ENCODE peak calls at places on chromosomes 12 and 14, in five cellular contexts. One of them, this sample, is unnamed.

GRCh38 chr14:71711619-71712018 is 220.6 kb upstream of the RGS6 start:
- DNase-seq in iPS DF 6.9: no peak
- DNase-seq in central memory CD4-positive, alpha-beta T cell: no peak
- DNase-seq in ovary: no peak
- DNase-seq in T-helper 1 cell: no peak
- DNase-seq in this sample: no peak

GRCh38 chr14:99156026-99156425 is 116.0 kb downstream of the BCL11B start:
- DNase-seq in ovary: no peak
- DNase-seq in T-helper 1 cell: no peak
- DNase-seq in central memory CD4-positive, alpha-beta T cell: no peak
- DNase-seq in iPS DF 6.9: no peak
- DNase-seq in this sample: no peak

GRCh38 chr14:94769413-94770250 is at the start of gene GSC:
- DNase-seq in central memory CD4-positive, alpha-beta T cell: no peak
- DNase-seq in ovary: peak; percentile 21
- DNase-seq in T-helper 1 cell: no peak
- DNase-seq in iPS DF 6.9: no peak
- DNase-seq in this sample: no peak

GRCh38 chr12:111819191-111820158 is 22.6 kb upstream of the MAPKAPK5 start:
- DNase-seq in ovary: no peak
- DNase-seq in T-helper 1 cell: no peak
- DNase-seq in central memory CD4-positive, alpha-beta T cell: no peak
- DNase-seq in iPS DF 6.9: no peak
- DNase-seq in this sample: no peak

GRCh38 chr14:89640141-89640540 is 223.1 kb upstream of the FOXN3 start:
- DNase-seq in T-helper 1 cell: no peak
- DNase-seq in ovary: no peak
- DNase-seq in central memory CD4-positive, alpha-beta T cell: no peak
- DNase-seq in iPS DF 6.9: no peak
- DNase-seq in this sample: no peak

GRCh38 chr14:51552768-51553426 is 98.8 kb upstream of the FRMD6 start:
- DNase-seq in central memory CD4-positive, alpha-beta T cell: no peak
- DNase-seq in ovary: peak; percentile 26
- DNase-seq in T-helper 1 cell: no peak
- DNase-seq in iPS DF 6.9: no peak
- DNase-seq in this sample: no peak

GRCh38 chr12:122893208-122894151 is 2.4 kb downstream of the VPS37B start:
- DNase-seq in ovary: no peak
- DNase-seq in iPS DF 6.9: no peak
- DNase-seq in T-helper 1 cell: no peak
- DNase-seq in central memory CD4-positive, alpha-beta T cell: no peak
- DNase-seq in this sample: no peak

GRCh38 chr14:102655154-102655553 is 62.7 kb downstream of the RCOR1 start:
- DNase-seq in iPS DF 6.9: no peak
- DNase-seq in ovary: no peak
- DNase-seq in central memory CD4-positive, alpha-beta T cell: no peak
- DNase-seq in T-helper 1 cell: no peak
- DNase-seq in this sample: no peak

GRCh38 chr14:60485600-60486251 is at the start of gene C14orf39:
- DNase-seq in ovary: no peak
- DNase-seq in central memory CD4-positive, alpha-beta T cell: no peak
- DNase-seq in iPS DF 6.9: no peak
- DNase-seq in T-helper 1 cell: no peak
- DNase-seq in this sample: no peak

GRCh38 chr12:63400746-63401145 is 249.7 kb upstream of the AVPR1A start:
- DNase-seq in T-helper 1 cell: no peak
- DNase-seq in iPS DF 6.9: no peak
- DNase-seq in ovary: no peak
- DNase-seq in central memory CD4-positive, alpha-beta T cell: no peak
- DNase-seq in this sample: no peak